ENCODE peak calls at places on chromosome 22, in eight cellular contexts. X, P, H, W, R, A, D and L are unnamed samples.

GRCh38 chr22:17096095-17096494 is 11.3 kb downstream of the IL17RA start:
- DNase-seq in X (no peak), P (peak; percentile 27), H (no peak), W (no peak), R (no peak), A (no peak), D (no peak), L (no peak)

GRCh38 chr22:35973388-35973787 is 55.2 kb downstream of the RBFOX2 start:
- DNase-seq in X (no peak), P (no peak), H (no peak), W (no peak), R (no peak), A (no peak), D (no peak), L (no peak)

GRCh38 chr22:29377979-29378378 is 10.4 kb downstream of the AP1B1 start:
- DNase-seq in X (no peak), P (peak; percentile 78), H (peak; percentile 97), W (no peak), R (no peak), A (no peak), D (peak; percentile 93), L (no peak)

GRCh38 chr22:23547818-23548500 is 32.1 kb downstream of the IGLL1 start:
- DNase-seq in X (no peak), P (no peak), H (no peak), W (no peak), R (no peak), A (no peak), D (no peak), L (no peak)

GRCh38 chr22:31977939-31978338 is 33.6 kb downstream of the YWHAH start:
- DNase-seq in X (no peak), P (no peak), H (no peak), W (no peak), R (no peak), A (no peak), D (no peak), L (no peak)

GRCh38 chr22:20645954-20646353 is 128.0 kb upstream of the SERPIND1 start:
- DNase-seq in X (no peak), P (peak; percentile 1), H (no peak), W (no peak), R (no peak), A (no peak), D (no peak), L (no peak)

GRCh38 chr22:40540265-40540664 is 96.3 kb downstream of the MRTFA start:
- DNase-seq in X (no peak), P (no peak), H (no peak), W (no peak), R (no peak), A (no peak), D (no peak), L (no peak)

GRCh38 chr22:19579113-19579811 is 55.1 kb upstream of the CLDN5 start:
- DNase-seq in X (no peak), P (no peak), H (no peak), W (no peak), R (no peak), A (no peak), D (peak; percentile 35), L (no peak)

GRCh38 chr22:17672417-17672991 is 33.9 kb downstream of the BCL2L13 start:
- DNase-seq in X (no peak), P (no peak), H (no peak), W (no peak), R (no peak), A (peak; percentile 71), D (peak; percentile 2), L (no peak)

GRCh38 chr22:20656902-20657836 is 116.7 kb upstream of the SERPIND1 start:
- DNase-seq in X (no peak), P (no peak), H (no peak), W (no peak), R (no peak), A (no peak), D (no peak), L (no peak)

GRCh38 chr22:20427104-20427944 is 10.3 kb downstream of the SCARF2 start:
- DNase-seq in X (no peak), P (no peak), H (no peak), W (no peak), R (peak; percentile 8), A (no peak), D (no peak), L (no peak)

GRCh38 chr22:25630446-25630845 is 66.0 kb downstream of the GRK3 start:
- DNase-seq in X (no peak), P (no peak), H (no peak), W (no peak), R (no peak), A (no peak), D (no peak), L (no peak)

GRCh38 chr22:29037340-29037932 is 24.2 kb downstream of the C22orf31 start:
- DNase-seq in X (no peak), P (no peak), H (no peak), W (no peak), R (no peak), A (no peak), D (no peak), L (no peak)

GRCh38 chr22:50630376-50630775 is 2.4 kb upstream of the ARSA start:
- DNase-seq in X (no peak), P (no peak), H (peak; percentile 34), W (no peak), R (no peak), A (no peak), D (no peak), L (no peak)

GRCh38 chr22:41557401-41558240 is 3.2 kb upstream of the CSDC2 start:
- DNase-seq in X (peak; percentile 89), P (peak; percentile 89), H (no peak), W (no peak), R (no peak), A (peak; percentile 89), D (no peak), L (peak; percentile 46)

GRCh38 chr22:46010951-46011626 is 34.1 kb upstream of the WNT7B start:
- DNase-seq in X (no peak), P (peak; percentile 69), H (no peak), W (no peak), R (no peak), A (no peak), D (no peak), L (no peak)

GRCh38 chr22:47389201-47389600 is 626.8 kb downstream of the TBC1D22A start:
- DNase-seq in X (no peak), P (no peak), H (no peak), W (no peak), R (no peak), A (no peak), D (no peak), L (no peak)

GRCh38 chr22:47388331-47388730 is 625.9 kb downstream of the TBC1D22A start:
- DNase-seq in X (no peak), P (no peak), H (no peak), W (no peak), R (no peak), A (no peak), D (no peak), L (no peak)

GRCh38 chr22:47388778-47389177 is 626.3 kb downstream of the TBC1D22A start:
- DNase-seq in X (no peak), P (no peak), H (no peak), W (no peak), R (no peak), A (no peak), D (no peak), L (no peak)

GRCh38 chr22:47384977-47385376 is 622.5 kb downstream of the TBC1D22A start:
- DNase-seq in X (no peak), P (no peak), H (no peak), W (no peak), R (no peak), A (no peak), D (no peak), L (no peak)

DNA sequence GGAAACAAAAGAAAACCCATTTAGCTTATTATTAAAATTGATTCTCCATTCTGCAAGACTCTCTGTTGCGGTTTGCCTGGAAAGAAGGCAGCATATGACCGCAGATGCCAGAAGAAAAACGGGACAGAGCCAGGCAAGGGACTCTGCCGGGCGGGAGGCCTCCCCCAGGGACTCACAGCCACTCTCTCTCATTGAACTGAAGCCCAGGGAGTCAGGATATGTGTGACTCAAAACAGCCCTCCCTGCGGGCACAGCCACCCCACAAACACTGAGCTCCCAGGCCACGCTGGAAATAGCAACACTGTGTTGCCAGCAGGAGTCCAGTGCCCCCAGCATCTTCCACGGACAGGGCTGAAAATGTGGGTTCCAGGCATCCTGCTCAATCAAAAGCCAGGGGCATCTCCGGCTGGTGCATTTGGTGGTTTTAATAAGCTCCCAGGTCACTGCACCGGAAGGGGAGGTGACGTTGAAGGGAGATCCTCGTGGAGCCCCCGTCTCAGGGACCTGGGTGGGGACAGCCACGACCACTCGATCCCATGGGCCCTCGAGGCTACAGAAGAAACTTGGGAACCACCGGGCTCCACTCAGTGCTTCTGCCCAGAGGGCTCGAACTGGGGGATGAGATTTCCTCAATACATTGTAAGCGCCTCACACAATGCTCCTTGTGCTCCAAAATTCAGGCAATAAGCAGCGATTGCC is 624.5 kb downstream of the TBC1D22A start:
- DNase-seq in X (no peak), P (no peak), H (no peak), W (no peak), R (no peak), A (no peak), D (no peak), L (no peak)
- H3K9me3 ChIP-seq in X (no peaks in the 10 kb centered on the region), P (no peaks in the 10 kb centered on the region), H (no peaks in the 10 kb centered on the region), W (no peaks in the 10 kb centered on the region), R (no peaks in the 10 kb centered on the region), A (no peaks in the 10 kb centered on the region), D (no peaks in the 10 kb centered on the region), L (no peaks in the 10 kb centered on the region)

GRCh38 chr22:32998373-32998772 is 59.8 kb downstream of the SYN3 start:
- DNase-seq in X (no peak), P (no peak), H (no peak), W (no peak), R (no peak), A (no peak), D (no peak), L (no peak)
- H3K4me1 ChIP-seq in X (no peaks in the 10 kb centered on the region), P (no peaks in the 10 kb centered on the region), H (peaks cover 27% of the 10 kb centered on the region), W (no peaks in the 10 kb centered on the region), R (peaks cover 41% of the 10 kb centered on the region), A (peaks cover 16% of the 10 kb centered on the region), D (no peaks in the 10 kb centered on the region), L (no peaks in the 10 kb centered on the region)

GRCh38 chr22:48883211-48883960 is 944.3 kb downstream of the BRD1 start:
- DNase-seq in X (no peak), P (no peak), H (no peak), W (no peak), R (peak; percentile 33), A (no peak), D (no peak), L (no peak)
- H3K9me3 ChIP-seq in X (no peaks in the 10 kb centered on the region), P (no peaks in the 10 kb centered on the region), H (no peaks in the 10 kb centered on the region), W (no peaks in the 10 kb centered on the region), R (no peaks in the 10 kb centered on the region), A (no peaks in the 10 kb centered on the region), D (no peaks in the 10 kb centered on the region), L (no peaks in the 10 kb centered on the region)

DNA sequence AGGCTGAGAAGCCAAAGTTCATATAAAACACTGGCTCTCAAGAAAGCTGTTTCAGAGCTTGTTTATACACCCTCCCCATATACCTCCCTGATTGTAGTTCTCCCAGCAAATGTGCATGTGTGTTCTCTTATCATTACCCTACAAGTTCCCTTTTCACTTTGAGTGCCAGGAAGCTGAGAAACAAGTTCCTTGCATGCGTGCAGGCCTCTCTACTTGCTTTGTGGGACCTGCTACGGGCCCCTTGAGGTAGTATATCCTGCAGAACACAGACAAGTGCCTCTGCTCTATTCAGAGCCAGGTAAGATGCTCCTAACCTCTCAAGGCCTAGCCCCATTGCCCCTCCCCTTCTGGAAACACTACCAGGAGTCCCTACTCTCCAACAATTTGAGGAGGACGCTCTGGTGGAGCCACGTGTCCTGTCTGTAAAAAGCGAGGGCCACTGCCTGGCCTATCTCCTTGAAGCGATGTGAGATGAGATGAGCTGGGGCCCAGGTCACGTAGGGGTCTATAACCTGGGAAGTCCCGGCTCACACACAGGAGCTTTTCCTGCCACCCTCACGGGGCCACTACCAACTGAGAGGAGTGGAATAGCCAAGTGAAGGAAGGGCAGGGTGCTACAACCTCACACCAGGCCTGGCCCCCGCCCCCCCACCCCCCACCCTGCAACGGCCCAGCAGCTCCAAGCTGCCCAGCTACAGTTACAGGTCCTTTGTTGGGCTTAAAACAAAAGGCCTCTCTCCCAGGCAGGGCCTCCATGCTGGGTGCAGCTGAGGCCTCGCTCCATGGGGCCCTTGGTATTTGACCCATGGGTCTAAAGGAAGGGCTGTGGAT is 2.6 kb upstream of the ATP5MGL start:
- DNase-seq in X (no peak), P (no peak), H (no peak), W (no peak), R (no peak), A (no peak), D (no peak), L (no peak)
- H3K4me1 ChIP-seq in X (peaks cover 63% of the 10 kb centered on the region), P (peaks cover 57% of the 10 kb centered on the region), H (peaks cover 6% of the 10 kb centered on the region), W (peaks cover 49% of the 10 kb centered on the region), R (peaks cover 58% of the 10 kb centered on the region), A (peaks cover 76% of the 10 kb centered on the region), D (peaks cover 4% of the 10 kb centered on the region), L (peaks cover 50% of the 10 kb centered on the region)